ENCODE peak calls at places on chromosome 21, in four cellular contexts. T is AG09309, G is prostate gland, S is left ventricle myocardium inferior. P is an unnamed sample.
A peak's percentile ranks its signal among the peaks of the same experiment; 100 is the strongest.

GRCh38 chr21:16571594-16571993 is 841.8 kb downstream of the USP25 start:
- DNase-seq in T (no peak), G (no peak), S (no peak), P (no peak)

GRCh38 chr21:25791321-25791720 is 56.5 kb downstream of the GABPA start:
- DNase-seq in T (no peak), G (no peak), S (no peak), P (no peak)

GRCh38 chr21:44006017-44006624 is 6.0 kb upstream of the TRAPPC10 start:
- DNase-seq in T (peak; percentile 83), G (no peak), S (no peak), P (peak; percentile 71)

GRCh38 chr21:20741445-20741844 is 256.8 kb upstream of the NCAM2 start:
- DNase-seq in T (no peak), G (no peak), S (no peak), P (no peak)

GRCh38 chr21:31728952-31729351 is 3.0 kb downstream of the SCAF4 start:
- DNase-seq in T (no peak), G (no peak), S (no peak), P (no peak)

GRCh38 chr21:28431527-28432200 is 561.0 kb downstream of the LTN1 start:
- DNase-seq in T (no peak), G (no peak), S (no peak), P (no peak)

GRCh38 chr21:18493420-18493819 is 89.8 kb upstream of the TMPRSS15 start:
- DNase-seq in T (no peak), G (no peak), S (no peak), P (peak; percentile 41)

GRCh38 chr21:38254970-38255369 is 1.8 kb upstream of the KCNJ15 start:
- DNase-seq in T (no peak), G (no peak), S (no peak), P (no peak)

GRCh38 chr21:14243877-14244276 is 27.9 kb downstream of the RBM11 start:
- DNase-seq in T (no peak), G (no peak), S (no peak), P (no peak)

GRCh38 chr21:38815060-38815405 is 9.3 kb downstream of the ETS2 start:
- DNase-seq in T (no peak), G (no peak), S (no peak), P (no peak)

GRCh38 chr21:29376556-29376955 is 77.8 kb downstream of the BACH1 start:
- DNase-seq in T (no peak), G (no peak), S (no peak), P (no peak)

GRCh38 chr21:42248783-42249597 is 30.1 kb downstream of the ABCG1 start:
- DNase-seq in T (no peak), G (no peak), S (no peak), P (no peak)

GRCh38 chr21:40976198-40977114 is 129.5 kb upstream of the DSCAM start:
- DNase-seq in T (no peak), G (no peak), S (no peak), P (no peak)

GRCh38 chr21:16605588-16605987 is 875.8 kb downstream of the USP25 start:
- DNase-seq in T (no peak), G (no peak), S (no peak), P (no peak)

GRCh38 chr21:31630062-31630711 is 29.3 kb upstream of the SOD1 start:
- DNase-seq in T (peak; percentile 28), G (peak; percentile 93), S (no peak), P (peak; percentile 56)

GRCh38 chr21:41664881-41665765 is 101.7 kb downstream of the RIPK4 start:
- DNase-seq in T (no peak), G (no peak), S (no peak), P (peak; percentile 50)

GRCh38 chr21:34880401-34880800 is 168.7 kb downstream of the RUNX1 start:
- DNase-seq in T (no peak), G (no peak), S (no peak), P (no peak)

GRCh38 chr21:34882719-34883131 is 166.4 kb downstream of the RUNX1 start:
- DNase-seq in T (no peak), G (no peak), S (no peak), P (no peak)

GRCh38 chr21:34883501-34884271 is 165.4 kb downstream of the RUNX1 start:
- DNase-seq in T (no peak), G (no peak), S (no peak), P (no peak)

GRCh38 chr21:34881421-34881820 is 167.7 kb downstream of the RUNX1 start:
- DNase-seq in T (no peak), G (no peak), S (no peak), P (peak; percentile 71)

GRCh38 chr21:34881894-34882371 is 167.2 kb downstream of the RUNX1 start:
- DNase-seq in T (no peak), G (no peak), S (no peak), P (peak; percentile 75)
- H3K4me3 ChIP-seq in T (peak overlapping the region; percentile 0), G (peak overlapping the region; percentile 1), S (no peak overlapping the region), P (peak overlapping the region; percentile 83)

GRCh38 chr21:45325206-45326168 is 37.8 kb upstream of the POFUT2 start:
- DNase-seq in T (no peak), G (no peak), S (peak; percentile 13), P (no peak)

GRCh38 chr21:45322960-45323461 is 35.3 kb upstream of the POFUT2 start:
- DNase-seq in T (no peak), G (no peak), S (peak; percentile 19), P (no peak)

GRCh38 chr21:45326169-45326833 is 38.6 kb upstream of the POFUT2 start:
- DNase-seq in T (no peak), G (no peak), S (peak; percentile 16), P (no peak)

GRCh38 chr21:45323487-45324380 is 36.0 kb upstream of the POFUT2 start:
- DNase-seq in T (no peak), G (no peak), S (peak; percentile 11), P (no peak)

DNA sequence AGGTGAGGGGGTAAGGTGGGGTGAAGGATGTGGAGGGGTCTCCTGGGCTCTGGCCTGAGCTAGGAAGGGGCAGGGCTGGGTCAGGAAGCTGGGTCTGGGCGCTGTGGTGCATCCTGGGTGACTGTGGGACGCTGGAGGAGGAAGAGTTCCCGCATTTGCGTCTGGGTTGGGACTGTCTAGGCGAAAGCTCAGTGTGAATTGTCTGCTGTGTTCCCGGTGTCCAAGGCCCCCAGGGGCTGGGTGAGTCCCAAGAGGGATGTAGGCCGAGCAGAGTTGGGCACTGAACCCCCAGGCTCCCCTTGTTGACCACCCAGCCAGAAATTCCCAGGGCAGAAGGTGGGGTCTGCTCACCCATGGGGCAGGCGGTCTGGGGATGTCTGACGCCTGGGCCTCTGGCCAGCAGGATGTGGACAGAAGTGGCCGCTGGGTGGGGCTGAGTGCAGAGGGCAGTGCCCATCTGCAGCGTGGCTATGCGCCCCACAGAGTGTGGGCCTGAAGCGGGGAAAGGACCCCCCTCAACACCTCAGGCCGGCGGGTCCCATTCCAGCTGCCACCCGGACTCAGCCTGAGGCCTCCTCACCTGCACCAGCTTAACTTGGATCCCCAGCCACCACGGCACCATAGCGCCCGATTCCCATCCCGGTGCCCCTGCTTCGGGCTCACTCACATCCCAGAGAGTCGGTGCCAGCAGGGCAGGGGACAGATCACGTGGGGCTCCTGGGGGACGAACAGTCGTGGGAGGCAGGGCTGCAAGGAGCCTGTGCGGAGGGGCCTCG is 36.9 kb upstream of the POFUT2 start:
- DNase-seq in T (no peak), G (no peak), S (peak; percentile 20), P (no peak)
- TF ChIP-seq CTCF in T (no peak), G (no peak), S (peak; percentile 16), P (no peak)

DNA sequence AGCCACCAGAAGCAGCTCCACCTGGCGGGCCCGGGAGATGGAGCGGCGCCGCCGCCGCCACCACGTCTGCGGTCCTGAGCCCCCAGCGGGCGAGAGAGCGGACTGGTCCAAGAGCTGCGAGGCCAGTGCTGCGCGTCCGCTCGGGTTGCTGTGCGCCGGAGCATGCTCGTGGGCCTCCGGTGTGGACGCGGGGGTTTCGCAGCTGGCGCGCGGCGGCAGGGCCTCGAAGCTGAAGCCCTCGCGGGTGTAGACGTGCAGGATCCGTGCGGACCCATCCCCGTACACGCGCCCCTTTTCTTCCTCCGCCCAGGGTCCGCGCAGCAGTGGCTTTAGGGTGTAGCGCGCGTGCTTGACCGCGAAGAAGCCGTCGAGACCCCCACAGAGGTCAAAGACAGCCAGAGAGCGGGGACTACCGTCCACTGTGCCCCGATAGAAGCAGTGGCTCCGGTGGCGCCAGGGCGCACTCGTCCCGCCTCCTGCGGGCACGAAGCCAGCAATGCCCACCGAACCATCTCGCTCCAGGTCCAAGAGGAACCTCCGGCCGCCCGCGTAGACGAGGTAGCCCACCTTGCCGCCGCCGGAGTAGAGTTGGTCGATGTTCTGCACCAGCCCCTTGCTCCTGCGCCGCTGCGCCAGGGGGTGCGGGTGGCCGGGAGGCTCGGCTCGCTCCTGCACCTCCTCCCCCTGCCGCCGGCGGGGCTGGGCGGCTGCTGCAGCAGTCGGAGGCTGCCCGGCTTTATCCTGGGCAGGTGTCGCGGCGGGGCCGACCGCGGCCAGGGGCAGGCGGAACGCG is 1.1 kb downstream of the ADAMTS5 start:
- DNase-seq in T (no peak), G (no peak), S (peak; percentile 65), P (no peak)
- H3K4me3 ChIP-seq in T (peak overlapping the region; percentile 64), G (peak overlapping the region; percentile 40), S (peak overlapping the region; percentile 76), P (peak overlapping the region; percentile 70)

GRCh38 chr21:21750124-21750825 is 752.1 kb downstream of the NCAM2 start:
- DNase-seq in T (no peak), G (no peak), S (no peak), P (no peak)

DNA sequence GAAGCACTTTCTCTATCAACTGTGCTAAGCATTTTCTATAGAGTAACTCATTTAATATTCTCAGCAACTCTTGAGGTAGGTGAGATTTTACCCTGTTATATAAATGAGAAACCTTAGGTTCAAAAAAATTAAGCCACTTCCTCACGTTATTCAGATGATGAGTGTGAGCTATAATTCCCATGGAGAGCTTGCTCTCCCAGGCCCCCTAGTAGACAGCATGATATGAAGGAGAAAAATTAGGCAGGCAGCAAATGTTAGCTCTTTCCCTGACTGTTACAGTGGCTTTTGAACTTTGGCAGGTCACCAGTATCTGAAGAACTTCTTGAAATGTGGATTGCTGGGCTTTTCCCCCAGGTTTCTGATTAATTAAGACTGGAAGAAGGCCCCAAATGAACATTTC is 753.1 kb downstream of the NCAM2 start:
- DNase-seq in T (no peak), G (no peak), S (no peak), P (no peak)
- TF ChIP-seq CTCF in T (no peak), G (no peak), S (no peak), P (no peak)

P was measured in AG04449.